ENCODE peak calls at places on chromosomes 2 and 18, in six cellular contexts. C, T, B, Y, X and V are unnamed samples. For H3K9me3, the result is how much of the 10 kb centered on the place peaks cover.

GRCh38 chr2:234403074-234403473 is 93.8 kb downstream of the ARL4C start:
- DNase-seq in C (no peak), Y (no peak), T (no peak), B (no peak), X (no peak), V (no peak)

GRCh38 chr2:100940240-100940639 is 61.8 kb upstream of the RPL31 start:
- DNase-seq in X (no peak), C (no peak), Y (no peak), B (no peak), T (no peak), V (no peak)

GRCh38 chr18:79789901-79790885 is 7.5 kb upstream of the KCNG2 start:
- DNase-seq in B (no peak), Y (peak), C (no peak), X (no peak), T (no peak), V (no peak)

GRCh38 chr2:25112113-25112512 is 56.3 kb downstream of the POMC start:
- DNase-seq in Y (no peak), C (no peak), T (no peak), B (no peak), X (no peak), V (no peak)

GRCh38 chr2:73297151-73297559 is 3.8 kb upstream of the EGR4 start:
- DNase-seq in B (no peak), X (no peak), C (no peak), T (no peak), Y (no peak), V (no peak)

GRCh38 chr2:157414050-157414449 is 29.8 kb downstream of the CYTIP start:
- DNase-seq in Y (no peak), X (no peak), B (no peak), C (no peak), T (no peak), V (no peak)

GRCh38 chr2:127324635-127325034 is 30.7 kb upstream of the ERCC3 start:
- DNase-seq in X (no peak), B (no peak), Y (no peak), C (no peak), T (no peak), V (no peak)

GRCh38 chr18:48200631-48201336 is 208.4 kb downstream of the ZBTB7C start:
- DNase-seq in B (no peak), T (no peak), X (peak), Y (no peak), C (no peak), V (no peak)

GRCh38 chr2:155205201-155205600 is 506.7 kb downstream of the KCNJ3 start:
- DNase-seq in Y (no peak), T (no peak), B (no peak), C (no peak), X (no peak), V (no peak)

GRCh38 chr2:190043441-190043840 is 19.1 kb downstream of the MSTN start:
- DNase-seq in X (no peak), C (no peak), Y (no peak), B (no peak), T (no peak), V (no peak)

GRCh38 chr2:168116448-168116847 is 130.9 kb downstream of the STK39 start:
- DNase-seq in B (no peak), Y (no peak), X (no peak), C (no peak), T (no peak), V (no peak)

GRCh38 chr2:97764559-97765263 is 51.3 kb downstream of the ZAP70 start:
- DNase-seq in C (no peak), Y (no peak), B (no peak), X (no peak), T (no peak), V (no peak)

DNA sequence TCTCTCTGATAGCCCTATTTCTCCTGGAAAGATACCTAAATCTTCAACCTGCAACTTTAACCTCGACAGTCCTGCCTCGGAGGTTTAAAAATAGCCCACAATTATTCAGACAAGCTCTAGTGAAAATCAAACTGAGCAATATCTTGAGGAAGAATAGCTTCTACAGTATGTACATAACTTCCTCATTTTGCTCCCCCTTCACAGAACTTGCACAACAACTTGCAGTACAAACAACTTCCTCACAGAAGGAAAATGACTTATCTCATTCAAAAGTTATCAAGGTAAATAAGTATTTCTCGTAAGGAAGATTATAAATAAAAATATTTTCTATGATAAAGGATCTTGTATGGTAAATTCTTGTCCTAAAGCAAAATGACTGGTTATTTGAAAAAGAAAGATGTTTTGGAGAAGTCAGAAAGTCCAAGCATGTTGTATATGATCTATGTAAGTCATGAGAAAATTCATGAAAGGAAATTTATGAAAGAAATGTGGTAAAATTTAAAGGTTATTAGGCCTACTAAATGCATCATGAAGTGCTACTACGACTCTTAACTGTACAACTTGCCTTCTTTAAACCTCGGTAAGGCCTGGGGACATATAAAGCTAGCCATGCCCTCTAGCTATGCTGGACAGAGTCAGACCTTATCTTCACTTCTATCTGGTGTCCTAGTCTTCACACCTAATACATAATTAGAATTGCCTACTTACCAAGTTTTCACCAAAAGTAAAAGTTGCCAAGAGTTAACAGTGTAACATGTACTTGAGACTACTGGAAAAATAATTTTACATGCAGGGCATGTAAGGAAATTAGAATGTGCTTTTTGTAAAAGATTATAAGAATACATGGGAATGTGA is 394.5 kb downstream of the DLGAP1 start:
- DNase-seq in T (no peak), X (no peak), C (no peak), B (no peak), Y (no peak), V (no peak)
- H3K9me3 ChIP-seq in T (under half), X (under half), C (under half), B (under half), Y (under half), V (under half)

GRCh38 chr18:26415631-26416030 is 132.7 kb downstream of the KCTD1 start:
- DNase-seq in Y (peak), T (no peak), C (no peak), B (no peak), X (no peak), V (no peak)
- TF ChIP-seq POLR2AphosphoS5 in Y (no peak), T (no peak), C (no peak), B (no peak), X (no peak), V (no peak)

DNA sequence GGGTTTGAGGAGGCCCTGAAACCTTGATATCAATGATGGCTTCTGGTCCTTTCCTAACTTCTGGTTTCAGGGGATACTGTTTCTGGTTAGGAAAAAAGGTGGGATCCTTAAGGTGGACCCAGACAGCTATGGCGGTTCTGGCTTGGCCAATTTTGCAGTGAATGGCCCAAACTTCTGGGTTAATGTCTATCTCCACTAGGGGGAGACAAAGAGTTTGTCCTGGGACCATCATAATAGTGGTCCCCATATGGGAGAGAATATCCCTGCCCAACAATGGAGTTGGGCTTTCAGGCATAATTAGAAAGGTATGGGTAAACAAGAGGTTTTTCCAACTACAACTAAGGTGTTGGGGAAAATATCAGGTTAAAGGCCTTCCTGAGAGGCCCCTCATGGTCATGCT is 273.5 kb downstream of the CALCRL start:
- DNase-seq in X (no peak), T (no peak), Y (no peak), B (no peak), C (no peak), V (no peak)
- TF ChIP-seq CTCF in X (peak), T (peak), Y (no peak), B (no peak), C (no peak), V (no peak)

GRCh38 chr2:123636232-123636631 is 388.9 kb upstream of the CNTNAP5 start:
- DNase-seq in Y (no peak), B (no peak), X (no peak), T (no peak), C (no peak), V (no peak)
- H3K9me3 ChIP-seq in Y (under half), B (under half), X (under half), T (under half), C (under half), V (under half)

GRCh38 chr18:24014062-24014985 is at the start of gene TTC39C:
- DNase-seq in Y (peak), B (peak), T (peak), C (peak), X (peak), V (peak)
- TF ChIP-seq POLR2AphosphoS5 in Y (peak), B (no peak), T (peak), C (peak), X (peak), V (peak)

GRCh38 chr2:85642725-85643124 is 25.3 kb downstream of the SFTPB start:
- DNase-seq in B (no peak), Y (no peak), X (no peak), T (no peak), C (no peak), V (no peak)

GRCh38 chr2:85649201-85650190 is 18.5 kb downstream of the SFTPB start:
- DNase-seq in Y (no peak), C (no peak), X (no peak), B (no peak), T (no peak), V (no peak)

GRCh38 chr2:85648619-85649018 is 19.4 kb downstream of the SFTPB start:
- DNase-seq in B (no peak), C (no peak), Y (no peak), T (no peak), X (no peak), V (no peak)

GRCh38 chr2:85647823-85648526 is 20.0 kb downstream of the SFTPB start:
- DNase-seq in Y (no peak), X (no peak), C (no peak), B (no peak), T (no peak), V (no peak)

DNA sequence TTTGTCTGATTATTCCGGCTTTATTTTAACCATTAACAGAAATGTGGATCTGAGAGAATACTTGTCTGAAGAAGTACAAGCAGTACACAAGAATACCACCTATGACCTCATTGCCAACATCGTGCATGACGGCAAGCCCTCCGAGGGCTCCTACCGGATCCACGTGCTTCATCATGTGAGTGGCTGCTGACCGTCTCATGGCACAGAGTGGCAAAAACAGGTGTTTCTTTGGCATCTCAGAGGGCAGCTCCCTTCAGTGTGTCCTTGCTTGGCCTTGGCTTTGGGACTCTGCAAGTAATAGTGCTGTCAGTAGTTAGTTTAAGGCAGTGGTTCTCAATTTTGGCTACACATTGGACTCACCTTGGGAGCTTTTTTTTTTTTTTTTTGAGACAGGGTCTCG is 23.1 kb downstream of the SFTPB start:
- DNase-seq in T (no peak), B (no peak), C (no peak), Y (no peak), X (no peak), V (no peak)
- TF ChIP-seq CTCF in T (no peak), B (no peak), C (no peak), Y (no peak), X (no peak), V (no peak)

DNA sequence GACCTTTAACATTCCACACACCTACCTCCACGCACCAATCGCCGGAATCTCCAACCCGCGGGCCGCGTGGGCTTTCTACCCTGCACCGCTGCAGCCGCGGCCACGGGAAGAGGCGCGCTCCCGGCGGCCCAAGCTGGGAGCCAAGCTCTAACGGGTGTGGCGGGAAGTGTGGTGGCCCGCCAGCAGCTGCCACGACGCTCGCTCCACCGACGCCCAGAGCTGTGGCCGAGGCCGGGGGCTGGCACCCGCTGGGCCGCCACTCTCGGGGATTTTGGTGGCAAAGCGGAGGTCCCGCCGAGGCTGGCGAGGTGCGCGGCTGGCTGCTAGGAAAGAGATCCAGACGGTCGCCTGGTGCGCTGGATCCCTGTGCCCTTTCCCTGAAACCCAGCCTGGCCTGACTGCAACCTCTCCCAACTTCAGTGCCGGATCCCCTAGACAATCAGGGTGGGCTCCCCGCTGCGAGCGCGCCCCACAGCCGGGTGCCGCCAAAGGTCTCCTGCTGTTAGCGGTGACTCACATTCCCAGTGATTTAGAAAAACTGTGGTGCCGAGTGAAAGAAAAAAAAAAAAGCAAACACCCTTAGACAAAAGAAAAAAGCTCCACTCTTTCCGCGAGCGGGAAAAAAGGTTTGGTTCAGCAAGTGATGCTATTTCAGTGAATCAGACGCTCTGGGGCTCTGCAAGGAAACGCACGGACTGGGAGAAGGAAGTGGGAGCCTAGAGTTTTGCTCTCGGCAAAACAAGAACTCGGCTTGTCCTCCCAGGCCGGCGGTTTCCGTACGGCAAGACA is 2.9 kb upstream of the BCL2L11 start:
- DNase-seq in C (peak), B (no peak), X (no peak), Y (peak), T (peak), V (peak)
- H3K9me3 ChIP-seq in C (under half), B (under half), X (under half), Y (under half), T (under half), V (under half)

GRCh38 chr18:39450958-39451357 is 1885.4 kb upstream of the CELF4 start:
- DNase-seq in Y (no peak), T (no peak), C (no peak), X (no peak), B (no peak), V (no peak)

GRCh38 chr18:39453356-39453755 is 1887.8 kb upstream of the CELF4 start:
- DNase-seq in T (no peak), Y (no peak), B (no peak), C (no peak), X (no peak), V (no peak)

GRCh38 chr18:39454866-39455265 is 1889.3 kb upstream of the CELF4 start:
- DNase-seq in B (no peak), Y (no peak), T (no peak), C (no peak), X (no peak), V (no peak)

GRCh38 chr18:39455300-39455699 is 1889.7 kb upstream of the CELF4 start:
- DNase-seq in Y (no peak), C (peak), X (no peak), T (no peak), B (no peak), V (no peak)

GRCh38 chr18:39453882-39454281 is 1888.3 kb upstream of the CELF4 start:
- DNase-seq in Y (no peak), T (no peak), C (no peak), B (peak), X (no peak), V (no peak)
- TF ChIP-seq POLR2AphosphoS5 in Y (peak), T (no peak), C (no peak), B (no peak), X (no peak), V (no peak)

DNA sequence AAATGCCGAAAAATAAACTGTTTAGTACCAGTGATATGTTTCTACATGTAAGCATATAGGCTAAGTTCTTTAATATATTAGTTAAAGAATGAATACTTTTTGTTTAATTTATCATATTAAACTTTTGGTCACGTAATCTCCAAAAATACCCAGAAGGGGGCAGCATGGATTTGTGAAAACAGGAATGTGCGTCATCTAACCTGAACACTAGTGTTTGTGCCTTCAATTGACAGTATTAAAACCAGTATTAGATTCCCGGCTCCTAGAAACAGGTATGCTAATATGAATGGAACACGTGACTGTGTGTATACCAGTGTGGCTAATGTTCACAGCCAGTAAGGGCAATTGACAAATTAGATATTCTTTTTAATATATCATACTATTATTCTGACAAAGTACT is 51.8 kb downstream of the WDR7 start:
- DNase-seq in B (no peak), C (no peak), T (no peak), X (peak), Y (no peak), V (no peak)
- TF ChIP-seq CTCF in B (no peak), C (peak), T (peak), X (peak), Y (no peak), V (peak)